ENCODE peak calls at places on chromosome 22, in four cellular contexts. One of them, this sample, is unnamed.

GRCh38 chr22:37485006-37485713 is 1.0 kb downstream of the MFNG start:
- DNase-seq in A549: no peak
- DNase-seq in H1: no peak
- DNase-seq in K562: no peak
- DNase-seq in this sample: no peak

GRCh38 chr22:32858957-32859356 is 57.5 kb downstream of the TIMP3 start:
- DNase-seq in A549: no peak
- DNase-seq in H1: no peak
- DNase-seq in K562: no peak
- DNase-seq in this sample: no peak

GRCh38 chr22:37187891-37188761 is at the start of gene C1QTNF6:
- DNase-seq in A549: peak
- DNase-seq in H1: peak
- DNase-seq in K562: no peak
- DNase-seq in this sample: no peak

GRCh38 chr22:37133304-37134018 is 16.3 kb downstream of the IL2RB start:
- DNase-seq in A549: no peak
- DNase-seq in H1: no peak
- DNase-seq in K562: no peak
- DNase-seq in this sample: peak

GRCh38 chr22:38925571-38926041 is 31.8 kb upstream of the APOBEC3A start:
- DNase-seq in A549: no peak
- DNase-seq in H1: no peak
- DNase-seq in K562: no peak
- DNase-seq in this sample: no peak

GRCh38 chr22:38107692-38108515 is 2.6 kb downstream of the BAIAP2L2 start:
- DNase-seq in A549: peak
- DNase-seq in H1: no peak
- DNase-seq in K562: no peak
- DNase-seq in this sample: peak

GRCh38 chr22:18066181-18066859 is 11.5 kb upstream of the PEX26 start:
- DNase-seq in A549: no peak
- DNase-seq in H1: no peak
- DNase-seq in K562: no peak
- DNase-seq in this sample: no peak

GRCh38 chr22:46007848-46008261 is 30.9 kb upstream of the WNT7B start:
- DNase-seq in A549: no peak
- DNase-seq in H1: no peak
- DNase-seq in K562: no peak
- DNase-seq in this sample: no peak

GRCh38 chr22:19932367-19933206 is 9.0 kb upstream of the COMT start:
- DNase-seq in A549: no peak
- DNase-seq in H1: no peak
- DNase-seq in K562: peak
- DNase-seq in this sample: no peak

GRCh38 chr22:44937216-44937615 is 72.6 kb downstream of the PHF21B start:
- DNase-seq in A549: no peak
- DNase-seq in H1: no peak
- DNase-seq in K562: no peak
- DNase-seq in this sample: no peak
- TF ChIP-seq RNF2 in A549: no peak
- TF ChIP-seq RNF2 in H1: no peak
- TF ChIP-seq RNF2 in K562: no peak
- TF ChIP-seq RNF2 in this sample: no peak

GRCh38 chr22:25929479-25929878 is 187.5 kb downstream of the MYO18B start:
- DNase-seq in A549: no peak
- DNase-seq in H1: no peak
- DNase-seq in K562: no peak
- DNase-seq in this sample: no peak
- TF ChIP-seq RNF2 in A549: no peak
- TF ChIP-seq RNF2 in H1: no peak
- TF ChIP-seq RNF2 in K562: no peak
- TF ChIP-seq RNF2 in this sample: no peak

DNA sequence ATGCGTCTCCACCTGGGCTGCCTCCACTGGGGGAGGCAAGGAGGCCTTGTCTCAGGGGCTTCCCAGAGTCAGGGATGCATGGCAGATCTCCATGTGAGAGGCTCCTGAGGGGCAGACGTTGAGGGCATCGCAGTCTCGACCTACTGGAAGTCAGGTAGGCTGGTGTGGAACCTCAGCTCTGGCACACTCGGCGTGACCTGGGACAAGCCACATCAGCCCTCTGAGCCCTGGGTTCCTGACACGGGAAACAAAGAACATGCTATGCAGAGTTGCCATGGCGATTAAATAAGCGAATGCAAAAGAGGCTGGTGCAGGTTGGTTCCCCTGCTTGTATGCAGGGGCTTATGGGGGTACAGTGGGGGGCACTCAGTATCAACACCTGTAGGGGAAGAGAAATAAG is 442.5 kb downstream of the MIAT start:
- DNase-seq in A549: no peak
- DNase-seq in H1: no peak
- DNase-seq in K562: no peak
- DNase-seq in this sample: no peak
- TF ChIP-seq RNF2 in A549: no peak
- TF ChIP-seq RNF2 in H1: no peak
- TF ChIP-seq RNF2 in K562: no peak
- TF ChIP-seq RNF2 in this sample: no peak

DNA sequence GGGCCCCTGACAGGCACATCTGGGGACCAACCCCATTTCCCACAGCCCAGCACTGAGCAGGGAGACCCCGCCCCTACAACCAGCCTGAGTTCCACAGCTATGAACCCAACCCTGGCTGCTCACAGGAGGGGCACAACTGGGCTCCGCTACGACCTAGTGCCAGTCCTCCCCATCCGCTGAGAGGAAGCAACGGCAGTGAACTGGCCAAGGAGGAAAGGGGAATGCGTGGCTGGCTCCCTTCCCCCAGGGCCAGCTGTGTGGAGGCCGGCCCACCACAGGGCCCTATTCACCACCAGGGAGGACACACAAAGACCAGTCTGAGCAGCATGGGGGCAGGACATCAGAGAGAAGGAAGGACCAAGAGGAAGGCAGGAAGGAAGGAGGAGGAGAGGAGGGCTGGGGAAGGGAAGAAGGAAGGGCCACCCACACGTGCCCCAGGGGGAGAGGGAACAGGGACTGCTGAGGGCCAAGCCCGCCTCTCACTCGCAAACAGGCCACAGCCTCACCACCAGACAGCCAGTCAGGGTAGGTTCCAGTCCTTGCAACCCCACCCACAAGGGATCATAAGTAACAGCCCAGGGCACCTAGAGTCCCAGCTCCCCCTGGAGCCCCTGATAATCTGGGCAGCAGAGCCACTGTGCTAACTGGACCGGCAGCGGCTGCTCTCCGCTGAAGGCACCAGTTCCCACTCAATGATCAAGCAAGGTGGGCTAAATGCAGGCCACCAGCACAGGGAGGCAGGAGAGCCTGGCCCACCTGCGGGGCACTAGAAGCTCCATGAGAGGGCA is 8.5 kb upstream of the GAL3ST1 start:
- DNase-seq in A549: no peak
- DNase-seq in H1: no peak
- DNase-seq in K562: no peak
- DNase-seq in this sample: no peak
- TF ChIP-seq RNF2 in A549: no peak
- TF ChIP-seq RNF2 in H1: no peak
- TF ChIP-seq RNF2 in K562: no peak
- TF ChIP-seq RNF2 in this sample: no peak

GRCh38 chr22:50112151-50113118 is 22.6 kb downstream of the MOV10L1 start:
- DNase-seq in A549: no peak
- DNase-seq in H1: no peak
- DNase-seq in K562: no peak
- DNase-seq in this sample: no peak
- TF ChIP-seq RNF2 in A549: no peak
- TF ChIP-seq RNF2 in H1: no peak
- TF ChIP-seq RNF2 in K562: no peak
- TF ChIP-seq RNF2 in this sample: no peak

GRCh38 chr22:21591695-21592094 is 24.2 kb downstream of the UBE2L3 start:
- DNase-seq in A549: no peak
- DNase-seq in H1: no peak
- DNase-seq in K562: no peak
- DNase-seq in this sample: no peak
- TF ChIP-seq RNF2 in A549: no peak
- TF ChIP-seq RNF2 in H1: no peak
- TF ChIP-seq RNF2 in K562: no peak
- TF ChIP-seq RNF2 in this sample: no peak

GRCh38 chr22:30695351-30695762 is 683 bp downstream of the OSBP2 start:
- DNase-seq in A549: no peak
- DNase-seq in H1: no peak
- DNase-seq in K562: no peak
- DNase-seq in this sample: no peak
- TF ChIP-seq RNF2 in A549: no peak
- TF ChIP-seq RNF2 in H1: no peak
- TF ChIP-seq RNF2 in K562: no peak
- TF ChIP-seq RNF2 in this sample: no peak

GRCh38 chr22:24055283-24055682 is 44.2 kb downstream of the CABIN1 start:
- DNase-seq in A549: no peak
- DNase-seq in H1: no peak
- DNase-seq in K562: no peak
- DNase-seq in this sample: no peak

GRCh38 chr22:24059793-24060192 is 48.7 kb downstream of the CABIN1 start:
- DNase-seq in A549: no peak
- DNase-seq in H1: no peak
- DNase-seq in K562: no peak
- DNase-seq in this sample: no peak

GRCh38 chr22:24061124-24061684 is 50.1 kb downstream of the CABIN1 start:
- DNase-seq in A549: no peak
- DNase-seq in H1: no peak
- DNase-seq in K562: no peak
- DNase-seq in this sample: no peak

GRCh38 chr22:24060375-24060788 is 49.3 kb downstream of the CABIN1 start:
- DNase-seq in A549: peak
- DNase-seq in H1: no peak
- DNase-seq in K562: no peak
- DNase-seq in this sample: no peak

DNA sequence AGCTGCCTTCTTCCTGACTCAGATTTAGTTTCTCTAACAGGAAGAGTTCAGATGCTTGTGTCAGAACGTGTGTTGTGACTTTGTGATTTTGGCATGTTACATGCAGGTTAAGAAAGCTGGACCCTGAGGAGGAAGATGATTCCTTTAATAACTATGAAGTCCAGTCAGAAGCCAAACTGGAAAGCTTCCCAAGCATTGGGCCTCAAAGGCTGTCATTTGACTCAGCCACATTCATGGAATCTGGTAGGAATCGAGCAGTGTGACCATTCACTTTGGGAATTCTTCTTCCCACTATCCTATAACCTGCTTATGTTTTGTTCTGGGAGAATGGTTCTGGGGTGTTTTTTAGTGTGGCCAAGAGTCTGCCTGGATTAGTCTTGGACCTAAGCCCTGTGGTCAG is 48.0 kb downstream of the CABIN1 start:
- DNase-seq in A549: no peak
- DNase-seq in H1: no peak
- DNase-seq in K562: no peak
- DNase-seq in this sample: no peak
- TF ChIP-seq RNF2 in A549: no peak
- TF ChIP-seq RNF2 in H1: no peak
- TF ChIP-seq RNF2 in K562: no peak
- TF ChIP-seq RNF2 in this sample: no peak

This sample was measured in HepG2.